ENCODE peak calls at places on chromosome 15, in nine cellular contexts. Q, Y, A, X, U, L, I, P and B are unnamed samples.

GRCh38 chr15:35301088-35301487 is 216.0 kb upstream of the NANOGP8 start:
- DNase-seq in Q (no peak), Y (no peak), A (no peak), X (no peak), U (no peak), L (no peak), I (no peak), P (no peak), B (no peak)

GRCh38 chr15:96360581-96361308 is 30.2 kb downstream of the NR2F2 start:
- DNase-seq in Q (no peak), Y (peak; percentile 60), A (no peak), X (no peak), U (no peak), L (no peak), I (no peak), P (no peak), B (no peak)

GRCh38 chr15:44102675-44103254 is 92.3 kb downstream of the FRMD5 start:
- DNase-seq in Q (peak; percentile 92), Y (no peak), A (no peak), X (peak; percentile 34), U (no peak), L (peak; percentile 99), I (no peak), P (peak; percentile 47), B (peak; percentile 44)

GRCh38 chr15:63395730-63396545 is 14.3 kb upstream of the CA12 start:
- DNase-seq in Q (no peak), Y (no peak), A (no peak), X (no peak), U (no peak), L (no peak), I (no peak), P (no peak), B (no peak)

GRCh38 chr15:100713163-100713867 is 110.9 kb downstream of the ASB7 start:
- DNase-seq in Q (no peak), Y (no peak), A (peak; percentile 53), X (no peak), U (no peak), L (peak; percentile 74), I (peak; percentile 49), P (peak; percentile 18), B (peak; percentile 97)

GRCh38 chr15:74978503-74978902 is 16.9 kb upstream of the SCAMP5 start:
- DNase-seq in Q (no peak), Y (no peak), A (no peak), X (peak; percentile 60), U (no peak), L (peak; percentile 33), I (no peak), P (no peak), B (no peak)

GRCh38 chr15:32818758-32819405 is 101.1 kb downstream of the GREM1 start:
- DNase-seq in Q (peak; percentile 97), Y (peak; percentile 47), A (no peak), X (no peak), U (no peak), L (peak; percentile 94), I (no peak), P (no peak), B (no peak)

GRCh38 chr15:81744364-81744763 is 301.5 kb downstream of the MEX3B start:
- DNase-seq in Q (no peak), Y (no peak), A (no peak), X (no peak), U (no peak), L (no peak), I (no peak), P (no peak), B (no peak)

GRCh38 chr15:34514251-34514760 is 69.1 kb downstream of the GOLGA8B start:
- DNase-seq in Q (no peak), Y (peak; percentile 67), A (no peak), X (no peak), U (no peak), L (peak; percentile 15), I (no peak), P (no peak), B (peak; percentile 3)

GRCh38 chr15:22262613-22263020 is 182.3 kb downstream of the OR4M2 start:
- DNase-seq in Q (no peak), Y (no peak), A (peak; percentile 60), X (no peak), U (peak; percentile 33), L (no peak), I (peak; percentile 18), P (peak; percentile 45), B (no peak)

GRCh38 chr15:83066034-83066760 is 855 bp downstream of the BTBD1 start:
- DNase-seq in Q (no peak), Y (peak; percentile 18), A (no peak), X (no peak), U (no peak), L (peak; percentile 5), I (no peak), P (no peak), B (no peak)

GRCh38 chr15:83066761-83067637 is at the start of gene BTBD1:
- DNase-seq in Q (peak; percentile 89), Y (peak; percentile 83), A (peak; percentile 95), X (peak; percentile 93), U (peak; percentile 92), L (peak; percentile 97), I (peak; percentile 89), P (peak; percentile 96), B (peak; percentile 98)

GRCh38 chr15:83067638-83067962 is 548 bp upstream of the BTBD1 start:
- DNase-seq in Q (no peak), Y (no peak), A (no peak), X (no peak), U (no peak), L (no peak), I (no peak), P (no peak), B (no peak)

GRCh38 chr15:83065431-83065830 is 1.6 kb downstream of the BTBD1 start:
- DNase-seq in Q (no peak), Y (no peak), A (no peak), X (no peak), U (no peak), L (peak; percentile 4), I (no peak), P (no peak), B (no peak)

DNA sequence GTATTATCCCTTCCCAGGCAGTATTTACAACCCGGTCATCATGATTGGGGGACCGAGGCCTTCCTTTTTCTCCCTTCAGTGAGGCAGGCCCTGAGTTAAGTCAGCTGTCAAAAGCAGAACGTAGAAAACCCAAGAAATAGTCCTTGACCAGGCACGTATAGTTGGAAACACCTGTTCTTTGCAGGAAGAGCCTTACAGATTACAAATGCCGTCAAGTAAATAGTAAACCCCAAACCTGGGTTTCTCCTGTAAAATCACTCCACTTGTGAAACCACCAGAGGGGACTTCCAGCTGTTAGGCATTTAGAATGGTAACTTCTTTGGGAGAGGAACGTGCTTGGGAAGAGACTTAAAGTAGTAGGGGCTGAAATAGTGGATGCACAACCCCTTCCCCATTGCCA is 1.0 kb upstream of the BTBD1 start:
- DNase-seq in Q (no peak), Y (no peak), A (no peak), X (no peak), U (no peak), L (no peak), I (no peak), P (no peak), B (no peak)
- TF ChIP-seq CTCF in Q (no peak), Y (no peak), A (no peak), X (no peak), U (no peak), L (no peak), I (no peak), P (no peak), B (no peak)

GRCh38 chr15:92610101-92610520 is 45.5 kb downstream of the FAM174B start:
- DNase-seq in Q (no peak), Y (no peak), A (no peak), X (no peak), U (no peak), L (no peak), I (no peak), P (no peak), B (no peak)

GRCh38 chr15:92612891-92613290 is 42.7 kb downstream of the FAM174B start:
- DNase-seq in Q (no peak), Y (no peak), A (no peak), X (no peak), U (no peak), L (no peak), I (no peak), P (no peak), B (no peak)

GRCh38 chr15:92611150-92611549 is 44.4 kb downstream of the FAM174B start:
- DNase-seq in Q (no peak), Y (no peak), A (no peak), X (no peak), U (no peak), L (no peak), I (no peak), P (no peak), B (no peak)

GRCh38 chr15:92613841-92614240 is 41.7 kb downstream of the FAM174B start:
- DNase-seq in Q (no peak), Y (no peak), A (no peak), X (no peak), U (no peak), L (no peak), I (no peak), P (no peak), B (no peak)

GRCh38 chr15:92611995-92612745 is 43.4 kb downstream of the FAM174B start:
- DNase-seq in Q (no peak), Y (no peak), A (no peak), X (no peak), U (no peak), L (peak; percentile 9), I (no peak), P (no peak), B (no peak)
- TF ChIP-seq CTCF in Q (no peak), Y (no peak), A (no peak), X (no peak), U (no peak), L (no peak), I (no peak), P (no peak), B (no peak)

GRCh38 chr15:77673801-77674317 is 41.1 kb upstream of the LINGO1 start:
- DNase-seq in Q (no peak), Y (no peak), A (no peak), X (no peak), U (no peak), L (no peak), I (no peak), P (no peak), B (no peak)

GRCh38 chr15:77675806-77676415 is 43.2 kb upstream of the LINGO1 start:
- DNase-seq in Q (no peak), Y (no peak), A (no peak), X (no peak), U (no peak), L (no peak), I (no peak), P (no peak), B (no peak)

GRCh38 chr15:77676569-77677375 is 44.1 kb upstream of the LINGO1 start:
- DNase-seq in Q (no peak), Y (no peak), A (no peak), X (no peak), U (no peak), L (no peak), I (no peak), P (no peak), B (no peak)

GRCh38 chr15:77672110-77672509 is 39.4 kb upstream of the LINGO1 start:
- DNase-seq in Q (no peak), Y (no peak), A (no peak), X (no peak), U (no peak), L (no peak), I (no peak), P (no peak), B (no peak)

GRCh38 chr15:77674327-77674726 is 41.6 kb upstream of the LINGO1 start:
- DNase-seq in Q (no peak), Y (no peak), A (no peak), X (no peak), U (no peak), L (peak; percentile 16), I (no peak), P (no peak), B (no peak)
- TF ChIP-seq CTCF in Q (no peak), Y (no peak), A (no peak), X (no peak), U (no peak), L (no peak), I (no peak), P (no peak), B (no peak)

GRCh38 chr15:55799287-55800212 is 56.6 kb upstream of the PRTG start:
- DNase-seq in Q (no peak), Y (peak; percentile 81), A (no peak), X (peak; percentile 48), U (no peak), L (no peak), I (no peak), P (no peak), B (peak; percentile 82)
- TF ChIP-seq CTCF in Q (peak; percentile 71), Y (peak; percentile 73), A (peak; percentile 55), X (peak; percentile 60), U (no peak), L (peak; percentile 62), I (no peak), P (no peak), B (peak; percentile 77)